ENCODE peak calls at places on chromosomes 6 and 20, in nine cellular contexts. C, R, F, M, K, Y, S, H and I are unnamed samples.

GRCh38 chr20:38985603-38986170 is 23.5 kb downstream of the DHX35 start:
- DNase-seq in C (peak; percentile 83), F (peak; percentile 73), Y (no peak), M (no peak), H (no peak), K (no peak), R (no peak), S (peak; percentile 89), I (peak; percentile 95)

GRCh38 chr6:167826230-167827061 is at the start of gene AFDN:
- DNase-seq in C (no peak), H (peak; percentile 18), F (peak; percentile 21), Y (peak; percentile 80), K (no peak), M (peak; percentile 69), R (peak; percentile 85), S (peak; percentile 65), I (peak; percentile 38)

GRCh38 chr6:36852481-36853147 is 13.4 kb upstream of the CPNE5 start:
- DNase-seq in Y (no peak), S (peak; percentile 77), F (peak; percentile 79), H (no peak), R (peak; percentile 64), K (no peak), M (no peak), C (peak; percentile 60), I (peak; percentile 68)

GRCh38 chr6:128740951-128741350 is 142.0 kb upstream of the LAMA2 start:
- DNase-seq in M (no peak), H (no peak), R (no peak), C (no peak), F (no peak), Y (no peak), S (no peak), K (no peak), I (no peak)

GRCh38 chr6:16047435-16047834 is 81.5 kb upstream of the MYLIP start:
- DNase-seq in H (no peak), M (no peak), S (no peak), Y (no peak), F (no peak), C (no peak), K (no peak), R (peak; percentile 77), I (no peak)

GRCh38 chr20:36149469-36149868 is 5.1 kb upstream of the EPB41L1 start:
- DNase-seq in F (no peak), K (no peak), H (no peak), S (no peak), Y (no peak), M (no peak), C (no peak), R (no peak), I (no peak)

GRCh38 chr6:156563710-156564109 is 213.5 kb upstream of the ARID1B start:
- DNase-seq in F (no peak), K (no peak), R (no peak), S (no peak), H (no peak), C (no peak), Y (peak; percentile 34), M (no peak), I (no peak)

GRCh38 chr6:43186706-43187105 is 4.7 kb downstream of the CUL9 start:
- DNase-seq in Y (no peak), C (no peak), F (no peak), H (no peak), K (no peak), M (no peak), S (no peak), R (no peak), I (no peak)

GRCh38 chr6:46626228-46626909 is 26.2 kb downstream of the CYP39A1 start:
- DNase-seq in F (peak; percentile 21), H (no peak), K (no peak), M (no peak), S (peak; percentile 38), C (peak; percentile 56), Y (no peak), R (peak; percentile 19), I (peak; percentile 41)

GRCh38 chr6:37209461-37210205 is 39.7 kb downstream of the PIM1 start:
- DNase-seq in M (no peak), Y (no peak), C (no peak), F (no peak), R (peak; percentile 17), S (no peak), H (no peak), K (no peak), I (peak; percentile 55)

GRCh38 chr20:36183155-36183944 is 28.8 kb downstream of the EPB41L1 start:
- DNase-seq in F (no peak), S (no peak), C (no peak), H (no peak), K (no peak), Y (no peak), R (peak; percentile 94), M (no peak), I (no peak)

GRCh38 chr6:29631860-29632731 is 887 bp downstream of the GABBR1 start:
- DNase-seq in R (peak; percentile 91), F (peak; percentile 55), S (peak; percentile 78), M (peak; percentile 93), Y (peak; percentile 84), K (no peak), C (peak; percentile 65), H (no peak), I (peak; percentile 72)

GRCh38 chr6:149967591-149967990 is 3.8 kb downstream of the ULBP1 start:
- DNase-seq in K (no peak), Y (no peak), H (no peak), S (no peak), F (no peak), R (no peak), M (no peak), C (no peak), I (no peak)

GRCh38 chr6:20610636-20611200 is 76.5 kb downstream of the CDKAL1 start:
- DNase-seq in R (no peak), K (no peak), H (no peak), Y (no peak), C (no peak), F (peak; percentile 28), M (no peak), S (peak; percentile 40), I (peak; percentile 69)

GRCh38 chr6:47109281-47109680 is 67.1 kb upstream of the ADGRF1 start:
- DNase-seq in R (no peak), Y (no peak), H (no peak), K (no peak), S (peak; percentile 51), M (no peak), C (no peak), F (no peak), I (no peak)

GRCh38 chr6:18707714-18708439 is 320.7 kb downstream of the RNF144B start:
- DNase-seq in R (no peak), M (no peak), Y (no peak), H (no peak), F (no peak), K (no peak), S (no peak), C (no peak), I (no peak)

DNA sequence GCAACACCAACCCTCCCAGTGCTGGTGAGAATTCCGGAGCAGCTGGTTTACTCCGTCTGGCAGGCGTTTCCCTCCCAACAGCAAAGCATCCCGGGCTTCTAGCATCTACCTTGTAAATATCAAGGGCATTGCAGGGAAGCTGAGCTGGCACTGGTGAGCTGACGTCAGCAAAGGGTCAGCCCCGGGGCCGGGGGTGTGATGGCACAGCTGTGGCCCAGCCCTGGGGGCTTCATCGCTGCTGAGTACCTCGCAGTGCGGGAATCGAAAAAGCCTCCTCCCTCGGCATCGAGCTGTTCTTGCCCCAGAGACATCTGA is 16.9 kb upstream of the CHRNA4 start:
- DNase-seq in S (no peak), K (no peak), F (no peak), C (no peak), R (no peak), Y (no peak), H (no peak), M (no peak), I (no peak)
- H3K4me3 ChIP-seq in S (no peak overlapping the region), K (no peak overlapping the region), F (no peak overlapping the region), C (no peak overlapping the region), R (no peak overlapping the region), Y (no peak overlapping the region), H (no peak overlapping the region), M (no peak overlapping the region), I (no peak overlapping the region)

GRCh38 chr6:14716499-14717146 is 529.2 kb upstream of the JARID2 start:
- DNase-seq in F (no peak), K (no peak), R (no peak), M (no peak), H (no peak), C (no peak), Y (no peak), S (no peak), I (no peak)
- TF ChIP-seq CTCF in F (no peak), K (no peak), R (no peak), M (no peak), H (no peak), C (no peak), Y (no peak), S (no peak), I (no peak)

GRCh38 chr6:3195377-3195694 is 32.1 kb downstream of the TUBB2B start:
- DNase-seq in C (no peak), S (no peak), H (no peak), Y (no peak), K (no peak), R (no peak), F (no peak), M (no peak), I (no peak)
- H3K4me3 ChIP-seq in C (no peak overlapping the region), S (no peak overlapping the region), H (no peak overlapping the region), Y (no peak overlapping the region), K (no peak overlapping the region), R (peak overlapping the region; percentile 27), F (no peak overlapping the region), M (peak overlapping the region; percentile 63), I (no peak overlapping the region)

GRCh38 chr6:137200288-137200687 is 18.9 kb downstream of the IFNGR1 start:
- DNase-seq in S (no peak), M (no peak), H (no peak), Y (no peak), K (no peak), R (no peak), F (no peak), C (no peak), I (no peak)

GRCh38 chr6:137197684-137198645 is 21.2 kb downstream of the IFNGR1 start:
- DNase-seq in Y (no peak), F (no peak), M (no peak), S (no peak), H (no peak), C (no peak), R (no peak), K (no peak), I (no peak)

GRCh38 chr6:137206562-137206961 is 12.6 kb downstream of the IFNGR1 start:
- DNase-seq in M (no peak), R (no peak), K (no peak), Y (no peak), S (peak; percentile 37), H (no peak), F (no peak), C (no peak), I (no peak)

GRCh38 chr6:137203256-137203655 is 15.9 kb downstream of the IFNGR1 start:
- DNase-seq in M (no peak), F (no peak), R (no peak), S (no peak), C (no peak), H (no peak), K (no peak), Y (no peak), I (no peak)

DNA sequence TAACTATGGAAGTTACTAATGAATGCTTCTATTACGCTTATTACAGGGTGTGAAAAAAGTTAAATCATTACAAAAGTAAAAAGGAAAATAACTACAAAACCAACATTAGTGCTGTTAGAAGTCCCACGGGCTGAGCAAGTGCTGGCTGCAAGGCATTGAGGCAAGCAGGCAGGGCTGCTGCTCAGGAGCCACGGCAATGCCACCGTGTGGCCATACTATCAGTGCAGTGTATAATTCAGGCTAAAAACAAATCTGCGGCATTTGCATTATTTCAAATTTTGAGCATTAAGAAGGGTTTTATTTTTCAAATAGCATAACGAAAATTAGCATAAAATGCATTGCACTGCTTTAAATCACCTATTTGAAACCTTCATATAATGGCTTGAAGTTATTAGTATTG is 17.1 kb downstream of the IFNGR1 start:
- DNase-seq in S (no peak), M (peak; percentile 15), K (no peak), C (no peak), R (no peak), Y (no peak), F (no peak), H (no peak), I (no peak)
- TF ChIP-seq CTCF in S (peak; percentile 5), M (no peak), K (peak; percentile 18), C (no peak), R (peak; percentile 28), Y (no peak), F (no peak), H (peak; percentile 16), I (peak; percentile 24)